ENCODE peak calls at places on chromosomes 3 and 15, in ten cellular contexts. One of them, this sample, is unnamed. For H3K4me1, the result is how much of the 10 kb centered on the place peaks cover.

GRCh38 chr15:38667875-38668274 is 103.3 kb upstream of the RASGRP1 start:
- DNase-seq in HCT116: no peak
- DNase-seq in sigmoid colon: no peak
- DNase-seq in A549: no peak
- DNase-seq in tibial nerve: no peak
- DNase-seq in kidney: no peak
- DNase-seq in GM23338: no peak
- DNase-seq in CD8-positive, alpha-beta T cell: no peak
- DNase-seq in right atrium auricular region: no peak
- DNase-seq in testis: no peak
- DNase-seq in this sample: no peak

GRCh38 chr15:67806539-67806935 is 18.8 kb upstream of the SKOR1 start:
- DNase-seq in kidney: peak
- DNase-seq in A549: no peak
- DNase-seq in GM23338: no peak
- DNase-seq in HCT116: no peak
- DNase-seq in sigmoid colon: peak
- DNase-seq in CD8-positive, alpha-beta T cell: no peak
- DNase-seq in right atrium auricular region: no peak
- DNase-seq in testis: no peak
- DNase-seq in tibial nerve: no peak
- DNase-seq in this sample: no peak

GRCh38 chr3:110344487-110344886 is 727.1 kb upstream of the NECTIN3 start:
- DNase-seq in A549: no peak
- DNase-seq in CD8-positive, alpha-beta T cell: no peak
- DNase-seq in right atrium auricular region: no peak
- DNase-seq in GM23338: no peak
- DNase-seq in kidney: no peak
- DNase-seq in sigmoid colon: no peak
- DNase-seq in tibial nerve: no peak
- DNase-seq in testis: no peak
- DNase-seq in HCT116: no peak
- DNase-seq in this sample: no peak

GRCh38 chr3:117036259-117036799 is 326.8 kb downstream of the TUSC7 start:
- DNase-seq in kidney: no peak
- DNase-seq in HCT116: no peak
- DNase-seq in tibial nerve: peak
- DNase-seq in GM23338: no peak
- DNase-seq in right atrium auricular region: peak
- DNase-seq in sigmoid colon: peak
- DNase-seq in testis: peak
- DNase-seq in CD8-positive, alpha-beta T cell: no peak
- DNase-seq in A549: no peak
- DNase-seq in this sample: no peak

GRCh38 chr3:123582315-123582714 is 2.5 kb downstream of the HACD2 start:
- DNase-seq in right atrium auricular region: no peak
- DNase-seq in sigmoid colon: no peak
- DNase-seq in tibial nerve: no peak
- DNase-seq in HCT116: no peak
- DNase-seq in kidney: no peak
- DNase-seq in CD8-positive, alpha-beta T cell: no peak
- DNase-seq in testis: no peak
- DNase-seq in GM23338: no peak
- DNase-seq in A549: no peak
- DNase-seq in this sample: no peak

GRCh38 chr3:127824151-127824825 is 2.0 kb upstream of the MGLL start:
- DNase-seq in GM23338: no peak
- DNase-seq in right atrium auricular region: no peak
- DNase-seq in CD8-positive, alpha-beta T cell: no peak
- DNase-seq in tibial nerve: no peak
- DNase-seq in testis: no peak
- DNase-seq in HCT116: no peak
- DNase-seq in sigmoid colon: no peak
- DNase-seq in A549: no peak
- DNase-seq in kidney: no peak
- DNase-seq in this sample: peak

GRCh38 chr3:122782804-122783203 is 10.8 kb downstream of the HSPBAP1 start:
- DNase-seq in right atrium auricular region: no peak
- DNase-seq in kidney: no peak
- DNase-seq in tibial nerve: no peak
- DNase-seq in GM23338: no peak
- DNase-seq in CD8-positive, alpha-beta T cell: no peak
- DNase-seq in sigmoid colon: no peak
- DNase-seq in HCT116: no peak
- DNase-seq in testis: no peak
- DNase-seq in A549: no peak
- DNase-seq in this sample: no peak

GRCh38 chr3:197811343-197811742 is 20.3 kb downstream of the LRCH3 start:
- DNase-seq in CD8-positive, alpha-beta T cell: no peak
- DNase-seq in kidney: no peak
- DNase-seq in HCT116: no peak
- DNase-seq in testis: peak
- DNase-seq in sigmoid colon: peak
- DNase-seq in A549: no peak
- DNase-seq in right atrium auricular region: peak
- DNase-seq in tibial nerve: peak
- DNase-seq in GM23338: no peak
- DNase-seq in this sample: no peak

GRCh38 chr15:85763157-85763556 is 31.6 kb downstream of the KLHL25 start:
- DNase-seq in right atrium auricular region: no peak
- DNase-seq in A549: no peak
- DNase-seq in kidney: peak
- DNase-seq in HCT116: no peak
- DNase-seq in CD8-positive, alpha-beta T cell: no peak
- DNase-seq in GM23338: no peak
- DNase-seq in sigmoid colon: no peak
- DNase-seq in tibial nerve: no peak
- DNase-seq in testis: no peak
- DNase-seq in this sample: no peak

GRCh38 chr3:143119974-143120715 is 574 bp downstream of the CHST2 start:
- DNase-seq in GM23338: peak
- DNase-seq in sigmoid colon: no peak
- DNase-seq in right atrium auricular region: no peak
- DNase-seq in testis: no peak
- DNase-seq in CD8-positive, alpha-beta T cell: peak
- DNase-seq in A549: peak
- DNase-seq in HCT116: no peak
- DNase-seq in tibial nerve: no peak
- DNase-seq in kidney: peak
- DNase-seq in this sample: no peak

GRCh38 chr3:4845882-4846281 is 133.4 kb upstream of the BHLHE40 start:
- DNase-seq in tibial nerve: no peak
- DNase-seq in right atrium auricular region: no peak
- DNase-seq in CD8-positive, alpha-beta T cell: no peak
- DNase-seq in sigmoid colon: no peak
- DNase-seq in GM23338: no peak
- DNase-seq in HCT116: no peak
- DNase-seq in A549: no peak
- DNase-seq in testis: no peak
- DNase-seq in kidney: no peak
- DNase-seq in this sample: no peak

GRCh38 chr15:25859838-25860645 is 3.1 kb downstream of the ATP10A start:
- DNase-seq in right atrium auricular region: no peak
- DNase-seq in kidney: no peak
- DNase-seq in tibial nerve: no peak
- DNase-seq in sigmoid colon: peak
- DNase-seq in GM23338: no peak
- DNase-seq in CD8-positive, alpha-beta T cell: no peak
- DNase-seq in testis: no peak
- DNase-seq in HCT116: no peak
- DNase-seq in A549: no peak
- DNase-seq in this sample: no peak

GRCh38 chr15:23081271-23081670 is 41.9 kb upstream of the TUBGCP5 start:
- DNase-seq in testis: no peak
- DNase-seq in kidney: no peak
- DNase-seq in HCT116: no peak
- DNase-seq in right atrium auricular region: no peak
- DNase-seq in A549: no peak
- DNase-seq in GM23338: no peak
- DNase-seq in sigmoid colon: no peak
- DNase-seq in tibial nerve: no peak
- DNase-seq in CD8-positive, alpha-beta T cell: no peak
- DNase-seq in this sample: no peak

GRCh38 chr3:124582621-124583437 is 147.4 kb upstream of the UMPS start:
- DNase-seq in CD8-positive, alpha-beta T cell: no peak
- DNase-seq in tibial nerve: no peak
- DNase-seq in right atrium auricular region: no peak
- DNase-seq in HCT116: no peak
- DNase-seq in kidney: no peak
- DNase-seq in testis: no peak
- DNase-seq in GM23338: no peak
- DNase-seq in A549: no peak
- DNase-seq in sigmoid colon: no peak
- DNase-seq in this sample: no peak

GRCh38 chr3:124584245-124584551 is 146.1 kb upstream of the UMPS start:
- DNase-seq in A549: no peak
- DNase-seq in testis: no peak
- DNase-seq in CD8-positive, alpha-beta T cell: no peak
- DNase-seq in tibial nerve: no peak
- DNase-seq in right atrium auricular region: no peak
- DNase-seq in GM23338: no peak
- DNase-seq in sigmoid colon: no peak
- DNase-seq in kidney: no peak
- DNase-seq in HCT116: no peak
- DNase-seq in this sample: no peak

GRCh38 chr3:124586126-124587052 is 143.9 kb upstream of the UMPS start:
- DNase-seq in A549: no peak
- DNase-seq in CD8-positive, alpha-beta T cell: no peak
- DNase-seq in GM23338: peak
- DNase-seq in tibial nerve: no peak
- DNase-seq in right atrium auricular region: no peak
- DNase-seq in kidney: no peak
- DNase-seq in sigmoid colon: no peak
- DNase-seq in HCT116: no peak
- DNase-seq in testis: no peak
- DNase-seq in this sample: no peak

GRCh38 chr3:124587053-124587408 is 143.2 kb upstream of the UMPS start:
- DNase-seq in kidney: no peak
- DNase-seq in CD8-positive, alpha-beta T cell: no peak
- DNase-seq in A549: no peak
- DNase-seq in testis: no peak
- DNase-seq in sigmoid colon: no peak
- DNase-seq in HCT116: no peak
- DNase-seq in right atrium auricular region: no peak
- DNase-seq in GM23338: peak
- DNase-seq in tibial nerve: no peak
- DNase-seq in this sample: no peak

GRCh38 chr3:124584552-124585391 is 145.5 kb upstream of the UMPS start:
- DNase-seq in GM23338: peak
- DNase-seq in tibial nerve: no peak
- DNase-seq in A549: peak
- DNase-seq in sigmoid colon: peak
- DNase-seq in HCT116: peak
- DNase-seq in CD8-positive, alpha-beta T cell: peak
- DNase-seq in kidney: peak
- DNase-seq in testis: peak
- DNase-seq in right atrium auricular region: peak
- DNase-seq in this sample: no peak
- H3K4me3 ChIP-seq in GM23338: peak
- H3K4me3 ChIP-seq in tibial nerve: peak
- H3K4me3 ChIP-seq in A549: peak
- H3K4me3 ChIP-seq in sigmoid colon: peak
- H3K4me3 ChIP-seq in HCT116: peak
- H3K4me3 ChIP-seq in CD8-positive, alpha-beta T cell: peak
- H3K4me3 ChIP-seq in kidney: peak
- H3K4me3 ChIP-seq in testis: peak
- H3K4me3 ChIP-seq in right atrium auricular region: peak
- H3K4me3 ChIP-seq in this sample: peak

GRCh38 chr3:149572796-149573414 is 84.9 kb downstream of the WWTR1 start:
- DNase-seq in right atrium auricular region: no peak
- DNase-seq in GM23338: no peak
- DNase-seq in kidney: no peak
- DNase-seq in testis: no peak
- DNase-seq in tibial nerve: no peak
- DNase-seq in CD8-positive, alpha-beta T cell: no peak
- DNase-seq in HCT116: no peak
- DNase-seq in A549: peak
- DNase-seq in sigmoid colon: no peak
- DNase-seq in this sample: no peak
- H3K4me1 ChIP-seq in right atrium auricular region: half or more
- H3K4me1 ChIP-seq in GM23338: under half
- H3K4me1 ChIP-seq in kidney: under half
- H3K4me1 ChIP-seq in testis: under half
- H3K4me1 ChIP-seq in tibial nerve: under half
- H3K4me1 ChIP-seq in CD8-positive, alpha-beta T cell: under half
- H3K4me1 ChIP-seq in HCT116: half or more
- H3K4me1 ChIP-seq in A549: half or more
- H3K4me1 ChIP-seq in sigmoid colon: under half
- H3K4me1 ChIP-seq in this sample: half or more

GRCh38 chr3:160435747-160436146 is 13.8 kb downstream of the TRIM59 start:
- DNase-seq in CD8-positive, alpha-beta T cell: no peak
- DNase-seq in GM23338: no peak
- DNase-seq in HCT116: no peak
- DNase-seq in kidney: no peak
- DNase-seq in A549: no peak
- DNase-seq in sigmoid colon: no peak
- DNase-seq in tibial nerve: no peak
- DNase-seq in testis: no peak
- DNase-seq in right atrium auricular region: no peak
- DNase-seq in this sample: no peak
- H3K4me3 ChIP-seq in CD8-positive, alpha-beta T cell: no peak
- H3K4me3 ChIP-seq in GM23338: no peak
- H3K4me3 ChIP-seq in HCT116: no peak
- H3K4me3 ChIP-seq in kidney: no peak
- H3K4me3 ChIP-seq in A549: no peak
- H3K4me3 ChIP-seq in sigmoid colon: no peak
- H3K4me3 ChIP-seq in tibial nerve: no peak
- H3K4me3 ChIP-seq in testis: no peak
- H3K4me3 ChIP-seq in right atrium auricular region: no peak
- H3K4me3 ChIP-seq in this sample: no peak

GRCh38 chr3:15633159-15633558 is 31.6 kb downstream of the BTD start:
- DNase-seq in A549: no peak
- DNase-seq in testis: no peak
- DNase-seq in tibial nerve: no peak
- DNase-seq in kidney: no peak
- DNase-seq in HCT116: no peak
- DNase-seq in sigmoid colon: no peak
- DNase-seq in GM23338: peak
- DNase-seq in right atrium auricular region: no peak
- DNase-seq in CD8-positive, alpha-beta T cell: no peak
- DNase-seq in this sample: no peak
- H3K4me1 ChIP-seq in A549: half or more
- H3K4me1 ChIP-seq in testis: under half
- H3K4me1 ChIP-seq in tibial nerve: under half
- H3K4me1 ChIP-seq in kidney: under half
- H3K4me1 ChIP-seq in HCT116: under half
- H3K4me1 ChIP-seq in sigmoid colon: half or more
- H3K4me1 ChIP-seq in GM23338: half or more
- H3K4me1 ChIP-seq in right atrium auricular region: under half
- H3K4me1 ChIP-seq in CD8-positive, alpha-beta T cell: under half
- H3K4me1 ChIP-seq in this sample: half or more